ENCODE peak calls at places on chromosomes 4 and X, in five cellular contexts. H is astrocyte, D is MM.1S, F is fibroblast of lung, W is GM23248. R is an unnamed sample. For H3K36me3, the result is how much of the 10 kb centered on the place peaks cover.

GRCh38 chr4:37816006-37816405 is 10.5 kb upstream of the PGM2 start:
- DNase-seq in H (no peak), F (no peak), W (no peak), D (no peak), R (no peak)

GRCh38 chr4:176795441-176795840 is 2.7 kb upstream of the VEGFC start:
- DNase-seq in H (no peak), F (no peak), W (no peak), D (no peak), R (no peak)

GRCh38 chrX:47321386-47321785 is 49.0 kb upstream of the ZNF157 start:
- DNase-seq in H (peak), F (peak), W (peak), D (no peak), R (no peak)

GRCh38 chr4:41009411-41009810 is 204.9 kb downstream of the APBB2 start:
- DNase-seq in F (peak), D (no peak), H (peak), W (peak), R (no peak)

GRCh38 chrX:101025126-101025525 is 26.8 kb downstream of the TRMT2B start:
- DNase-seq in D (no peak), W (peak), F (peak), H (no peak), R (no peak)

GRCh38 chr4:111283066-111283677 is 660.3 kb upstream of the PITX2 start:
- DNase-seq in W (peak), H (peak), F (peak), D (peak), R (peak)

GRCh38 chrX:72621163-72621562 is 48.5 kb upstream of the HDAC8 start:
- DNase-seq in W (peak), H (no peak), D (no peak), F (no peak), R (no peak)

GRCh38 chr4:151034829-151035228 is 19.7 kb upstream of the LRBA start:
- DNase-seq in H (no peak), W (no peak), F (no peak), D (no peak), R (no peak)

GRCh38 chrX:51520393-51520792 is 24.0 kb upstream of the NUDT11 start:
- DNase-seq in F (no peak), W (no peak), H (no peak), D (no peak), R (no peak)

GRCh38 chr4:21801661-21802355 is 146.8 kb downstream of the KCNIP4 start:
- DNase-seq in D (no peak), F (peak), W (peak), H (peak), R (no peak)

DNA sequence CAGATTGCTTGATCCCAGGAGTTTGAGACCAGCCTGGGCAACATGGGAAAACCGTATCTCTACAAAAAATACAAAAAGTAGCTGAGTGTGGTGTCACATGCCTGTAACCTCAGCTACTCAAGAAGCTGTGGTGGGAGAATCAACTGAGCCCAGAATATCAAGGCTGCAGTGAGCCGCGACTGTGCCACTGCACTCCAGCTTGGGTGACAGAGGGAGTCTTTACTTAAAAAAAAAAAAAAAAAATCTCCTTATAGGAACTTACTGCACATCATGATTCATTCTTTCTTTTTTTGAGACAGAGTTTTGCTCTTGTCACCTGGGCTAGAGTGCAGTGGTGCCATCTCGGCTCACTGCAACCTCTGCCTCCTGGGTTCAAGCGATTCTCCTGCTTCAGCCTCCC is 24.3 kb downstream of the UPF3B start:
- DNase-seq in H (no peak), F (no peak), D (no peak), W (no peak), R (no peak)
- TF ChIP-seq EZH2 in H (no peak), F (no peak), D (no peak), W (no peak), R (no peak)

GRCh38 chrX:96430756-96431455 is 253.7 kb upstream of the DIAPH2 start:
- DNase-seq in F (no peak), H (no peak), D (no peak), W (no peak), R (no peak)
- H3K9ac ChIP-seq in F (no peak), H (no peak), D (no peak), W (no peak), R (no peak)

GRCh38 chr4:889516-889915 is 42.6 kb downstream of the GAK start:
- DNase-seq in W (no peak), F (no peak), D (no peak), H (no peak), R (no peak)
- H3K36me3 ChIP-seq in W (under half), F (under half), D (under half), H (under half), R (under half)

DNA sequence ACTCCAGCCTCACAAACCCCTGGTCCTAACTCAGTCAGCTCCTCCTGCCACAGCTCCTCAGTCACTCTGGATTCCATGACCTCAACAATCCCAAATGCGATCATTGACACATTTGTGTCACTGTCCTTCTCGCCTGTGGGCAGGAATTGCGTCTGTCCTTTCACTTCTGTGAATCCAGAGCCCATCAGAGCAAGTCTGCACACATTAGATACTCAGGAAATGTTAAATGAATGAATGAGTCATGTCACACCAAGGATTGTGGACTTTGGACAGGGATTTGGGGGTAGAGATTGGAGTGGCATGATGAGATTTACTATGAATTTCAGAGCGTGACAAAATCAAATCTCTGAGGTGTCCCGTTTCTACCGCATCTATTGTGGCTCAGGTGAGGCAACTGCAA is 11.8 kb upstream of the CLDN24 start:
- DNase-seq in H (no peak), W (no peak), D (no peak), F (no peak), R (no peak)
- TF ChIP-seq EZH2 in H (no peak), W (no peak), D (no peak), F (no peak), R (no peak)

GRCh38 chr4:185304944-185305690 is 90.6 kb downstream of the LRP2BP start:
- DNase-seq in H (no peak), W (peak), D (peak), F (peak), R (no peak)

GRCh38 chr4:185307136-185307950 is 88.4 kb downstream of the LRP2BP start:
- DNase-seq in W (no peak), H (peak), D (peak), F (peak), R (no peak)

GRCh38 chr4:185304541-185304940 is 91.2 kb downstream of the LRP2BP start:
- DNase-seq in D (no peak), F (no peak), W (peak), H (no peak), R (no peak)

GRCh38 chr4:185309770-185310169 is 86.0 kb downstream of the LRP2BP start:
- DNase-seq in F (no peak), W (no peak), H (no peak), D (peak), R (no peak)

GRCh38 chr4:185305979-185306442 is 89.7 kb downstream of the LRP2BP start:
- DNase-seq in D (no peak), W (peak), F (peak), H (peak), R (no peak)
- H3K9ac ChIP-seq in D (no peak), W (peak), F (no peak), H (peak), R (no peak)

GRCh38 chr4:26426892-26427291 is 63.4 kb downstream of the CCKAR start:
- DNase-seq in W (no peak), H (no peak), F (no peak), D (no peak), R (no peak)
- H3K36me3 ChIP-seq in W (under half), H (under half), F (under half), D (under half), R (under half)

DNA sequence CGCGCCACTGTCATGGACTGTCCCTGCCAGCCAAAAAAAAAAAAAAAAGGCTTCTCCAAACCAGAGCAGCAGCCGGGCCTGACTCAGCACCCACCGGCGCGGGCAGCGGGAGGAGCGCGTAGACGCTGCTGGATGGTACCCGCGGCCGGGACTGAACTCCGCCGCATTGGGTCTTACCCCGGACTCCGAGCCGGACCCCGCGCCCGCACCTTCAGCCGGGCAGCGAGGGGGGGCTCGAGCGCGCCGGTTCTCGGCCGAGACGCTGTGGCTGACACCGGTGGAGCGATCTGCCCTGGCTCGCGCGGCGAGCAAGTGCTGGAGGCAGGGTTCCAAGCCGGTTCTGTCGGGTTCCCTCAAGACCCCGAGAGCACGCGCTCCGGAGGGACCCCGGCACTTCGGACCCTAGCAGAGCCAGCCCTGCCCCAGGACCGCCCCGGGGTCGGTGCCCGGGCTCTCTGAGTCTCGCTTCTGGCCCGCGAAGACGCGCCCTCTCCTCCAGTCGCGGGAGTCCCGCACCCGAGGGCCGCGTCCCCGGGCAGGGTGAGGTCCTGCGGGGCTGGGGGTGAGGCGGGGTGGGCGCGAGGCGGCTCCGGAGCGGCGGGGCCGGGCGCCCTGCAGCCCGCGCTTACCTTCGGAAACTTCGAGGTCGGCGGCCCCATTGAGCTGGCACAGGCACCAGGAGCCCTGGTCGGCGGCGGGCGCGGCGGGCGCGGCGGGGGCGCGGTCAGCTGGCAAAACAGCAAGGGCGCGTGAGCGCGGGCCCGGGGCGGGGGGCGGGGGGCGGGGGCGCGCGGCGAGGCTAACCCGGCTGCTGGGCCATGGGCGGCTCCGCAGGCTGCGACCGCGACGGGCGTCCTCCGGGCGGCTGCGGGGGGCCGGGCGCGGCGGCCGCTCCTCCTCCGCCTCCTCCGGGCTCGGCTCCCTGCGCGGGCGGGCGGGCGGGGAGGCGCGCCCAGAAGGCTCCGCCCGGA is 11.8 kb upstream of the MAN2B2 start:
- DNase-seq in F (peak), W (peak), H (no peak), D (no peak), R (no peak)
- TF ChIP-seq EZH2 in F (peak), W (peak), H (peak), D (no peak), R (no peak)

GRCh38 chr4:80125252-80126177 is 52.5 kb upstream of the ANTXR2 start:
- DNase-seq in H (peak), W (peak), D (peak), F (peak), R (no peak)
- H3K9ac ChIP-seq in H (no peak), W (no peak), D (no peak), F (no peak), R (peak)

DNA sequence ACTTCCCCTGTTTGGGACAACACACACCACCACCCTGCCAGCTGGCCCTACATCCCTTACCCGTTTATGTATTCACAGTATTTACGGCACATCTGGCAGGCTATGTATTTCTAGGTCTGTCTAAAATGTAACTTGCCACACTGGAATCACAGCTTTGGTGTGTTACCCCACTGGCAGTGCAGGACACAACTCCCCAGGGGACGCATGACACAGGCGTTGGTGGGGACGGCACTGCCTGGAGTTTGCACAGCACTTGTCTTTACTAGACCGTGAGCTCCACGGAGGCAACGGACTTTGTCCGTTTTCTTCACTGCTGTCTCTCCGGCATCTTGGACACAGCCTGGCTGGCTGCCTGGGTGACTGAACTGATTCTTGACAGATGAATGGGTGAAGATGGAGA is 22.7 kb downstream of the CRMP1 start:
- DNase-seq in D (no peak), F (no peak), H (no peak), W (no peak), R (no peak)
- H3K36me3 ChIP-seq in D (under half), F (under half), H (under half), W (under half), R (under half)